ENCODE peak calls at places on chromosomes 4 and X, in five cellular contexts. R, E, L, F and W are unnamed samples.

GRCh38 chr4:7192252-7193039 is at the start of gene SORCS2:
- DNase-seq in L (peak; percentile 95), E (peak; percentile 39), R (peak; percentile 84), F (peak; percentile 42), W (no peak)

GRCh38 chr4:180542445-180543100 is 1700.6 kb upstream of the TENM3 start:
- DNase-seq in R (no peak), F (no peak), L (no peak), E (peak; percentile 75), W (no peak)

GRCh38 chr4:110959041-110959643 is 336.3 kb upstream of the PITX2 start:
- DNase-seq in R (no peak), E (peak; percentile 30), L (no peak), F (no peak), W (no peak)

GRCh38 chr4:126851391-126851790 is 781.4 kb upstream of the INTU start:
- DNase-seq in L (no peak), E (peak; percentile 17), R (no peak), F (no peak), W (no peak)

GRCh38 chr4:177008071-177008835 is 215.5 kb upstream of the VEGFC start:
- DNase-seq in L (no peak), F (no peak), E (peak; percentile 78), R (no peak), W (no peak)

GRCh38 chr4:140019619-140020367 is 134.2 kb downstream of the MAML3 start:
- DNase-seq in R (no peak), L (no peak), E (no peak), F (no peak), W (no peak)

GRCh38 chr4:26522478-26522877 is 32.2 kb upstream of the CCKAR start:
- DNase-seq in R (no peak), F (no peak), E (peak; percentile 70), L (no peak), W (no peak)

GRCh38 chr4:90852232-90852631 is 725.0 kb downstream of the CCSER1 start:
- DNase-seq in L (no peak), R (no peak), F (no peak), E (no peak), W (no peak)

GRCh38 chr4:1290165-1290977 is 680 bp downstream of the MAEA start:
- DNase-seq in E (peak; percentile 4), R (no peak), F (no peak), L (no peak), W (no peak)

GRCh38 chr4:143186202-143186601 is 1.5 kb downstream of the USP38 start:
- DNase-seq in E (peak; percentile 24), R (no peak), L (no peak), F (no peak), W (no peak)

GRCh38 chr4:94678896-94679295 is 78.9 kb upstream of the BMPR1B start:
- DNase-seq in L (no peak), F (no peak), E (peak; percentile 18), R (no peak), W (no peak)

GRCh38 chrX:153769865-153770605 is 6.0 kb downstream of the PLXNB3 start:
- DNase-seq in E (no peak), F (no peak), L (peak; percentile 29), R (no peak), W (no peak)

GRCh38 chr4:145583656-145584055 is 35.5 kb upstream of the MMAA start:
- DNase-seq in L (no peak), R (no peak), F (no peak), E (no peak), W (no peak)

GRCh38 chr4:138410266-138410665 is 168.1 kb upstream of the SLC7A11 start:
- DNase-seq in F (no peak), E (no peak), R (no peak), L (no peak), W (no peak)

GRCh38 chrX:154785711-154786110 is 19.6 kb downstream of the MPP1 start:
- DNase-seq in L (no peak), E (no peak), F (no peak), R (no peak), W (no peak)

GRCh38 chr4:39706829-39707511 is 9.0 kb downstream of the UBE2K start:
- DNase-seq in L (no peak), R (no peak), E (no peak), F (no peak), W (no peak)

GRCh38 chrX:104108955-104109354 is 3.4 kb upstream of the ZCCHC18 start:
- DNase-seq in R (no peak), E (no peak), L (no peak), F (no peak), W (no peak)

GRCh38 chr4:1293981-1294380 is 4.3 kb downstream of the MAEA start:
- DNase-seq in L (no peak), F (no peak), R (no peak), E (no peak), W (no peak)

GRCh38 chr4:184883024-184883423 is 57.3 kb upstream of the ACSL1 start:
- DNase-seq in F (no peak), R (no peak), L (no peak), E (no peak), W (no peak)

GRCh38 chr4:131540256-131540655 is 1608.8 kb upstream of the PCDH10 start:
- DNase-seq in L (no peak), E (no peak), F (no peak), R (no peak), W (no peak)

GRCh38 chr4:165826166-165826565 is 46.9 kb upstream of the TLL1 start:
- DNase-seq in L (no peak), R (no peak), E (no peak), F (no peak), W (no peak)

GRCh38 chr4:25702848-25703247 is 47.2 kb downstream of the SLC34A2 start:
- DNase-seq in E (peak; percentile 67), F (no peak), L (no peak), R (no peak), W (no peak)

GRCh38 chr4:74770511-74770910 is 23.8 kb downstream of the BTC start:
- DNase-seq in R (no peak), E (no peak), F (no peak), L (no peak), W (no peak)

GRCh38 chr4:189897667-189898066 is 43.0 kb upstream of the FRG1 start:
- DNase-seq in E (no peak), L (no peak), R (no peak), F (no peak), W (no peak)

GRCh38 chr4:169229571-169230028 is 41.2 kb downstream of the SH3RF1 start:
- DNase-seq in L (no peak), E (peak; percentile 96), F (peak; percentile 53), R (no peak), W (no peak)

GRCh38 chrX:19723427-19723826 is 164.0 kb downstream of the SH3KBP1 start:
- DNase-seq in F (peak; percentile 18), L (no peak), E (no peak), R (no peak), W (no peak)

GRCh38 chrX:119672252-119672825 is 20.6 kb downstream of the SEPTIN6 start:
- DNase-seq in R (no peak), F (no peak), L (peak; percentile 40), E (peak; percentile 40), W (no peak)

GRCh38 chrX:136954930-136955329 is 74.4 kb upstream of the RBMX start:
- DNase-seq in R (peak; percentile 11), L (peak; percentile 27), F (no peak), E (peak; percentile 46), W (no peak)

GRCh38 chrX:110002300-110003166 is at the start of gene TMEM164:
- DNase-seq in R (peak; percentile 85), E (peak; percentile 66), F (peak; percentile 69), L (peak; percentile 87), W (peak; percentile 52)

GRCh38 chrX:25300994-25301393 is 285.2 kb upstream of the ARX start:
- DNase-seq in F (no peak), R (no peak), L (no peak), E (no peak), W (no peak)

GRCh38 chr4:176150704-176151103 is 44.7 kb downstream of the SPATA4 start:
- DNase-seq in E (no peak), F (no peak), R (no peak), L (no peak), W (no peak)

GRCh38 chrX:153766098-153766817 is 2.2 kb downstream of the PLXNB3 start:
- DNase-seq in L (peak; percentile 74), R (peak; percentile 71), E (peak; percentile 71), F (no peak), W (no peak)

GRCh38 chrX:133440797-133441163 is 25.5 kb upstream of the GPC4 start:
- DNase-seq in F (no peak), R (no peak), E (no peak), L (no peak), W (no peak)

GRCh38 chr4:2339458-2340271 is 77.8 kb upstream of the MXD4 start:
- DNase-seq in R (no peak), L (no peak), E (no peak), F (no peak), W (no peak)

GRCh38 chr4:123832173-123833026 is 435.8 kb downstream of the SPRY1 start:
- DNase-seq in F (no peak), L (no peak), E (peak; percentile 100), R (no peak), W (no peak)

GRCh38 chr4:66351761-66352160 is 681.5 kb upstream of the EPHA5 start:
- DNase-seq in F (no peak), E (no peak), R (no peak), L (no peak), W (no peak)

GRCh38 chrX:116290359-116290758 is 119.8 kb downstream of the AGTR2 start:
- DNase-seq in R (no peak), L (no peak), E (no peak), F (no peak), W (no peak)
- TF ChIP-seq RCOR1 in R (no peak), L (no peak), E (no peak), F (no peak), W (no peak)

GRCh38 chr4:86185659-86186058 is 174.2 kb downstream of the MAPK10 start:
- DNase-seq in R (no peak), F (no peak), L (no peak), E (no peak), W (no peak)

GRCh38 chr4:86181585-86181984 is 178.3 kb downstream of the MAPK10 start:
- DNase-seq in F (peak; percentile 2), L (no peak), R (no peak), E (peak; percentile 34), W (no peak)

DNA sequence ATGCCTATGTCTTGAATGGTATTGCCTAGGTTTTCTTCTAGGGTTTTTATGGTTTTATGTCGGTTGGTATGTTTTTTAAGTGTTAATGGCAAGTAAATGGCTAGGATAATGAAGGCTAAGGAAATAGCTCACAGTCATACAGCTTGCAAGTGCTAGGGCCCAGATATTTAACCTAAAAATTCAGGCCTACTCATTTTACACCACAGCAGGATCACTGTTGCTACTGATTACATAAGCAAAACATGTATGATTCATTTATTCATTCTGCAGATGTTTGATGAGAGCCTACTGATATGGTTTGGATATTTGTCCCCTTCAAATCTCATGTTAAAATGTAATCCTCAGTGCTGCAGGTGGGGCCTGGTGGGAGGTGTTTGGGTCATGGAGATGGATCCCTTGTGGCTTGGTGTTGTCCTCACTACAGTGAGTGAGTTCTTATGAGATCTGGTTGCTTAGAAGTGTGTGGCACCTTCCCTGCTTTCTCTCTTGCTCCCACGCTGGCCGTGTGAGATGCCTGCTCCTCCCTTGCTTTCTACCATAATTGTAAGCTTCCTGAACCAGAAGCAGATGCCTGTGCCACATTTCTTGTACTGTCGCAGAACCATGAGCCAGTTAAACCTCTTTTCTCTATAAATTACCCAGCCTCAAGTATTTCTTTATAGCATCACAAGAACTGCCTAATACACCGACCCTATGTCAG is 175.5 kb downstream of the MAPK10 start:
- DNase-seq in E (peak; percentile 50), L (no peak), R (no peak), F (no peak), W (no peak)
- TF ChIP-seq RCOR1 in E (no peak), L (no peak), R (no peak), F (no peak), W (no peak)

GRCh38 chr4:95889662-95890061 is 49.8 kb downstream of the PDHA2 start:
- DNase-seq in E (no peak), R (no peak), L (no peak), F (no peak), W (no peak)
- TF ChIP-seq RCOR1 in E (no peak), R (no peak), L (no peak), F (no peak), W (no peak)

GRCh38 chr4:83490876-83491450 is 6.1 kb upstream of the ABRAXAS1 start:
- DNase-seq in R (peak; percentile 72), L (peak; percentile 64), E (peak; percentile 18), F (peak; percentile 49), W (no peak)
- TF ChIP-seq RCOR1 in R (no peak), L (no peak), E (no peak), F (no peak), W (no peak)